ENCODE peak calls at places on chromosomes 5 and 9, in nine cellular contexts. One of them, this sample, is unnamed.

GRCh38 chr5:68484307-68485068 is 268.9 kb downstream of the PIK3R1 start:
- DNase-seq in NB4: peak
- DNase-seq in PC-3: no peak
- DNase-seq in body of pancreas: no peak
- DNase-seq in GM12865: peak
- DNase-seq in DND-41: no peak
- DNase-seq in mammary epithelial cell: peak
- DNase-seq in left lung: no peak
- DNase-seq in fibroblast of pulmonary artery: peak
- DNase-seq in this sample: no peak

GRCh38 chr5:68843600-68844342 is 250.0 kb upstream of the SLC30A5 start:
- DNase-seq in mammary epithelial cell: no peak
- DNase-seq in body of pancreas: no peak
- DNase-seq in PC-3: no peak
- DNase-seq in NB4: no peak
- DNase-seq in DND-41: no peak
- DNase-seq in left lung: no peak
- DNase-seq in fibroblast of pulmonary artery: no peak
- DNase-seq in GM12865: no peak
- DNase-seq in this sample: no peak

GRCh38 chr9:133478851-133479711 is at the start of gene SLC2A6:
- DNase-seq in fibroblast of pulmonary artery: peak
- DNase-seq in NB4: peak
- DNase-seq in left lung: peak
- DNase-seq in DND-41: peak
- DNase-seq in GM12865: peak
- DNase-seq in PC-3: peak
- DNase-seq in mammary epithelial cell: peak
- DNase-seq in body of pancreas: peak
- DNase-seq in this sample: peak

GRCh38 chr9:9177081-9177480 is 1377.5 kb upstream of the DMAC1 start:
- DNase-seq in PC-3: no peak
- DNase-seq in NB4: no peak
- DNase-seq in GM12865: no peak
- DNase-seq in left lung: no peak
- DNase-seq in mammary epithelial cell: no peak
- DNase-seq in body of pancreas: no peak
- DNase-seq in fibroblast of pulmonary artery: no peak
- DNase-seq in DND-41: no peak
- DNase-seq in this sample: no peak

GRCh38 chr5:150412319-150413175 is at the start of gene CD74:
- DNase-seq in GM12865: peak
- DNase-seq in DND-41: peak
- DNase-seq in NB4: peak
- DNase-seq in PC-3: peak
- DNase-seq in left lung: peak
- DNase-seq in mammary epithelial cell: peak
- DNase-seq in body of pancreas: peak
- DNase-seq in fibroblast of pulmonary artery: peak
- DNase-seq in this sample: peak

GRCh38 chr9:137237759-137238726 is 3.0 kb upstream of the TUBB4B start:
- DNase-seq in PC-3: peak
- DNase-seq in DND-41: no peak
- DNase-seq in mammary epithelial cell: no peak
- DNase-seq in left lung: no peak
- DNase-seq in fibroblast of pulmonary artery: no peak
- DNase-seq in NB4: peak
- DNase-seq in body of pancreas: peak
- DNase-seq in GM12865: no peak
- DNase-seq in this sample: no peak

GRCh38 chr5:141873933-141874261 is 4.3 kb downstream of the PCDH1 start:
- DNase-seq in left lung: no peak
- DNase-seq in GM12865: no peak
- DNase-seq in mammary epithelial cell: no peak
- DNase-seq in fibroblast of pulmonary artery: no peak
- DNase-seq in NB4: no peak
- DNase-seq in body of pancreas: no peak
- DNase-seq in DND-41: no peak
- DNase-seq in PC-3: no peak
- DNase-seq in this sample: no peak

GRCh38 chr9:26975728-26976707 is 19.8 kb downstream of the IFT74 start:
- DNase-seq in mammary epithelial cell: peak
- DNase-seq in PC-3: peak
- DNase-seq in GM12865: no peak
- DNase-seq in body of pancreas: peak
- DNase-seq in left lung: no peak
- DNase-seq in DND-41: no peak
- DNase-seq in fibroblast of pulmonary artery: peak
- DNase-seq in NB4: peak
- DNase-seq in this sample: no peak

GRCh38 chr9:136648746-136649145 is 14.0 kb upstream of the EGFL7 start:
- DNase-seq in NB4: no peak
- DNase-seq in DND-41: no peak
- DNase-seq in GM12865: no peak
- DNase-seq in body of pancreas: peak
- DNase-seq in mammary epithelial cell: no peak
- DNase-seq in left lung: peak
- DNase-seq in PC-3: no peak
- DNase-seq in fibroblast of pulmonary artery: no peak
- DNase-seq in this sample: no peak

GRCh38 chr9:21096172-21096900 is 18.6 kb upstream of the IFNB1 start:
- DNase-seq in mammary epithelial cell: peak
- DNase-seq in GM12865: peak
- DNase-seq in left lung: no peak
- DNase-seq in body of pancreas: no peak
- DNase-seq in PC-3: no peak
- DNase-seq in NB4: peak
- DNase-seq in DND-41: peak
- DNase-seq in fibroblast of pulmonary artery: peak
- DNase-seq in this sample: peak

GRCh38 chr9:16335788-16336580 is 534.5 kb downstream of the BNC2 start:
- DNase-seq in body of pancreas: peak
- DNase-seq in PC-3: peak
- DNase-seq in NB4: peak
- DNase-seq in left lung: no peak
- DNase-seq in DND-41: no peak
- DNase-seq in fibroblast of pulmonary artery: peak
- DNase-seq in GM12865: peak
- DNase-seq in mammary epithelial cell: peak
- DNase-seq in this sample: no peak

GRCh38 chr9:133733074-133733408 is 5.1 kb downstream of the SARDH start:
- DNase-seq in NB4: no peak
- DNase-seq in PC-3: no peak
- DNase-seq in mammary epithelial cell: no peak
- DNase-seq in GM12865: no peak
- DNase-seq in body of pancreas: no peak
- DNase-seq in DND-41: no peak
- DNase-seq in fibroblast of pulmonary artery: no peak
- DNase-seq in left lung: no peak
- DNase-seq in this sample: no peak

GRCh38 chr5:83554686-83555085 is 83.1 kb downstream of the VCAN start:
- DNase-seq in DND-41: no peak
- DNase-seq in GM12865: no peak
- DNase-seq in mammary epithelial cell: no peak
- DNase-seq in PC-3: peak
- DNase-seq in fibroblast of pulmonary artery: peak
- DNase-seq in NB4: no peak
- DNase-seq in body of pancreas: no peak
- DNase-seq in left lung: no peak
- DNase-seq in this sample: no peak

GRCh38 chr5:126414874-126415502 is 8.2 kb upstream of the GRAMD2B start:
- DNase-seq in fibroblast of pulmonary artery: peak
- DNase-seq in NB4: no peak
- DNase-seq in mammary epithelial cell: peak
- DNase-seq in left lung: no peak
- DNase-seq in GM12865: no peak
- DNase-seq in body of pancreas: peak
- DNase-seq in DND-41: no peak
- DNase-seq in PC-3: peak
- DNase-seq in this sample: no peak

GRCh38 chr5:82551840-82552385 is 273.8 kb upstream of the RPS23 start:
- DNase-seq in body of pancreas: no peak
- DNase-seq in PC-3: no peak
- DNase-seq in left lung: no peak
- DNase-seq in fibroblast of pulmonary artery: no peak
- DNase-seq in mammary epithelial cell: no peak
- DNase-seq in NB4: no peak
- DNase-seq in DND-41: no peak
- DNase-seq in GM12865: no peak
- DNase-seq in this sample: no peak

DNA sequence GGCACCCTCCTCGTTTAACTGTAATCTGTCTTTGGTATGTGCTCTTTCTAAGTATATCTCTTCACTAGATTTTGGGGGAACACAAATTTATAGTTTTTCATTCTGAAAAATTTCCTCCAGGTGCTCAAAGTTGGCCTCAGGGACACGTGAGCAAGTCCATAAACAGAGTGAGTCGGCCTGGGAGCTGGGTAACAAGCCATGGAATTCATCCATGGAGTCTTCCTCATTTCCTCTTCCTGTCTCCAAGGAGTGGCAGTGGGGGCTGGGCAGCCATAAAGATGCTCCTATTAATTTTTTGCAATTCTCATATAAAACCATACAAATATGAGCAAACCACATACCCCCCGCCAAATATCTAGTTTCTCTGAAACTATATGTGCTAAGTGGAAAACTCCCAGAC is 136.6 kb upstream of the OTULINL start:
- DNase-seq in GM12865: no peak
- DNase-seq in DND-41: no peak
- DNase-seq in left lung: no peak
- DNase-seq in NB4: no peak
- DNase-seq in fibroblast of pulmonary artery: peak
- DNase-seq in mammary epithelial cell: peak
- DNase-seq in PC-3: peak
- DNase-seq in body of pancreas: no peak
- DNase-seq in this sample: no peak
- TF ChIP-seq CTCF in GM12865: no peak
- TF ChIP-seq CTCF in DND-41: no peak
- TF ChIP-seq CTCF in left lung: no peak
- TF ChIP-seq CTCF in NB4: no peak
- TF ChIP-seq CTCF in fibroblast of pulmonary artery: no peak
- TF ChIP-seq CTCF in mammary epithelial cell: no peak
- TF ChIP-seq CTCF in PC-3: no peak
- TF ChIP-seq CTCF in body of pancreas: no peak
- TF ChIP-seq CTCF in this sample: no peak

DNA sequence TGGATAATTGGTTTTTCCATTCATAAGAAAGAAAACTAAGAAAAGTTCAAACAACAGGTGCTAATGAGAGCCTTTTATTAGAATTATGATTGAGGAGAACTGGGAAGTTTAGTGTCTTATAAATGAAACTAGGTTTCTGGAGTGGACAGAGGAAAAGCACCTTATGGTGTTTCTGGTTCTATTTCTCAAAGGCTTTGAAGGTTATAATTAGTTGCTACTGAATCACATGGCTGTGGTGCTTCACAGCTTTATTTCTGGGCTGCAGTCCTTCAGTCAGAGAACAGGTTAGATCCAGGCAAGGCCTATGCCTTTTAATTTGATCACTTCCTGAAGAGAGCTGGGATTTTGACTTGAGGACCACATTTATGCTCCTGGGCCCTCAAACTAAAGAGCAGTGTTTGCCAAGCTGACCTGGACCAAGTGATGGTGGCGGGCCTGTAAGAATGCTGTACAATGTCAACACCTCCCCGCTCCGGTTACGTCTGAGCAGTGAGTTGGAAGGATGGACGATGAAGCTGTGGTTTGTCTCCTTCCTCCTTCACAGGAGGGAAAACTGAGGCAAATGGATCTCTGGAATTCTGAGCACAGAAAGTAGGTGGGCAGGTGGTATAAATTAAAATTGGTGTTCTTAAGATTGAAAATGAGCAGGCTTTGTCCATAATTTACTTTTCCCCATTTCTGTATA is 56.0 kb downstream of the ZNF462 start:
- DNase-seq in fibroblast of pulmonary artery: no peak
- DNase-seq in left lung: no peak
- DNase-seq in DND-41: no peak
- DNase-seq in GM12865: no peak
- DNase-seq in mammary epithelial cell: no peak
- DNase-seq in body of pancreas: no peak
- DNase-seq in NB4: no peak
- DNase-seq in PC-3: no peak
- DNase-seq in this sample: no peak
- H3K4me3 ChIP-seq in fibroblast of pulmonary artery: no peak
- H3K4me3 ChIP-seq in left lung: no peak
- H3K4me3 ChIP-seq in DND-41: no peak
- H3K4me3 ChIP-seq in GM12865: no peak
- H3K4me3 ChIP-seq in mammary epithelial cell: no peak
- H3K4me3 ChIP-seq in body of pancreas: no peak
- H3K4me3 ChIP-seq in NB4: no peak
- H3K4me3 ChIP-seq in PC-3: no peak
- H3K4me3 ChIP-seq in this sample: no peak

DNA sequence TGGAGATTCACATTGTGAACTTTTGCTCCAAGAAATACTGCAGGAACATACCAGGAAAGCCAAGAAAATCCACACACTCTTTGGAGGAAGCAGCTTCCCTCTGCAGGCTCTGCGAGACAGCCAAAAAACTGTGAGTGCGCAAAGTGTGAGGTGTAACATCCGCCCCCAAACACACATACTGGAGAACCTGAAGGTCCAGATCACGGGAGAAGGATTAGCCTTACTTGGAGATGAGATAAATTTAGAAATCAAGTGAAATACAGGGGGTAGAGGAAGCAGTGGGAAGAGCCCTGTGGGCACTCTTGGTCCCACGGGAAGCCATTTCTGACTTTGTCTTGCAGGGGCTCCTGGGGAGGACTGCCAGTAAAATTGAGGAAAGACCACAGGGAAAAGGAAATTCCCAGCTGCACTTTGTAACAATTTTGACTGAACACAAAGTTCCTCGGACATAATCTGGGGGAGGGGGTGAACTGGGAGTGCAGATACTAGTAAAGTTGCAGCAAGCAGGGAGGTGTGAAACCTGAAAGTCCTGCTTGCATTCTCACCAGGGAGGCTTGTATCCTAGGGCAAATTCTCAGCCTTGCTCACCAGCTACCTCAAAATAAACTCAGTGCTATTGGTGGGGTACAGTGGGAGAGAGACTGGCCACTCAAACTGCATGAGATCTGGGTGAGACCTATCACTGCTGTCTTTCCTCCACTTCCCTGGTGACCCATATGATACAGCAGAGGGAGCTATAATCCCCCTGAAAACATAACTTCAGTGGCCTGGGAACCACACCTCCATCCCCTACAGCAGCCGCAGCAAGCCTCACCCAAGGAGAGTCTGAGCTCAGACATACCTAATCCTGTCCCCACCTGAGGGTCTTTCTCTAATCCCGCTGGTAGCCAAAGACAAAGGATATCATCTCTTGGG is 109.1 kb downstream of the ALDH1A1 start:
- DNase-seq in mammary epithelial cell: peak
- DNase-seq in body of pancreas: no peak
- DNase-seq in left lung: no peak
- DNase-seq in GM12865: peak
- DNase-seq in DND-41: no peak
- DNase-seq in NB4: no peak
- DNase-seq in fibroblast of pulmonary artery: no peak
- DNase-seq in PC-3: no peak
- DNase-seq in this sample: no peak
- TF ChIP-seq CTCF in mammary epithelial cell: peak
- TF ChIP-seq CTCF in body of pancreas: no peak
- TF ChIP-seq CTCF in left lung: no peak
- TF ChIP-seq CTCF in GM12865: peak
- TF ChIP-seq CTCF in DND-41: peak
- TF ChIP-seq CTCF in NB4: no peak
- TF ChIP-seq CTCF in fibroblast of pulmonary artery: peak
- TF ChIP-seq CTCF in PC-3: peak
- TF ChIP-seq CTCF in this sample: no peak

GRCh38 chr5:151683936-151684586 is 2.7 kb downstream of the SPARC start:
- DNase-seq in fibroblast of pulmonary artery: peak
- DNase-seq in GM12865: no peak
- DNase-seq in left lung: no peak
- DNase-seq in mammary epithelial cell: no peak
- DNase-seq in NB4: peak
- DNase-seq in DND-41: no peak
- DNase-seq in body of pancreas: no peak
- DNase-seq in PC-3: no peak
- DNase-seq in this sample: no peak
- H3K4me3 ChIP-seq in fibroblast of pulmonary artery: peak
- H3K4me3 ChIP-seq in GM12865: peak
- H3K4me3 ChIP-seq in left lung: peak
- H3K4me3 ChIP-seq in mammary epithelial cell: no peak
- H3K4me3 ChIP-seq in NB4: no peak
- H3K4me3 ChIP-seq in DND-41: no peak
- H3K4me3 ChIP-seq in body of pancreas: no peak
- H3K4me3 ChIP-seq in PC-3: no peak
- H3K4me3 ChIP-seq in this sample: no peak

This sample was measured in GM12864.